ENCODE peak calls at places on chromosomes 16 and 17, in eight cellular contexts. Q, K, T, D, N, U, Y and H are unnamed samples.

GRCh38 chr17:66724581-66725341 is 110.2 kb upstream of the CACNG5 start:
- DNase-seq in N (peak; percentile 17), T (peak; percentile 52), Q (no peak), U (no peak), K (no peak), D (peak; percentile 29), Y (peak; percentile 86), H (no peak)

GRCh38 chr17:33492731-33493260 is 199.7 kb upstream of the ASIC2 start:
- DNase-seq in U (no peak), D (no peak), N (no peak), T (no peak), Q (no peak), K (no peak), Y (no peak), H (no peak)

GRCh38 chr17:34227707-34228106 is 27.4 kb upstream of the CCL2 start:
- DNase-seq in Q (no peak), N (no peak), Y (no peak), T (no peak), K (no peak), D (no peak), U (no peak), H (no peak)

GRCh38 chr17:49972486-49973270 is 3.7 kb downstream of the DLX4 start:
- DNase-seq in K (no peak), Y (no peak), U (no peak), T (no peak), D (no peak), Q (no peak), N (no peak), H (no peak)

GRCh38 chr16:7456221-7456620 is 123.6 kb downstream of the RBFOX1 start:
- DNase-seq in T (no peak), D (peak; percentile 61), K (no peak), N (no peak), Y (no peak), U (no peak), Q (no peak), H (no peak)

GRCh38 chr16:5526826-5527225 is 429.2 kb upstream of the EEF2KMT start:
- DNase-seq in Q (no peak), D (no peak), T (no peak), Y (no peak), K (no peak), N (no peak), U (no peak), H (no peak)

GRCh38 chr17:32258383-32259121 is 7.1 kb upstream of the RHBDL3 start:
- DNase-seq in K (no peak), Y (no peak), U (no peak), T (no peak), N (no peak), D (no peak), Q (peak; percentile 99), H (no peak)

GRCh38 chr16:914453-914852 is 56.3 kb downstream of the LMF1 start:
- DNase-seq in U (no peak), Q (no peak), Y (no peak), T (peak; percentile 7), N (no peak), D (no peak), K (no peak), H (no peak)

GRCh38 chr16:330746-331145 is 21.8 kb downstream of the AXIN1 start:
- DNase-seq in D (no peak), N (no peak), T (no peak), K (no peak), U (no peak), Q (no peak), Y (no peak), H (no peak)